ENCODE peak calls at places on chromosomes 6 and 20, in eight cellular contexts. V is body of pancreas, S is IMR-90, Z is ovary, K is gastrocnemius medialis, X is NB4, P is tibial nerve, I is A549. C is an unnamed sample.

GRCh38 chr6:5752282-5752681 is 254.4 kb downstream of the NRN1 start:
- DNase-seq in K (peak), S (peak), V (no peak), I (no peak), P (no peak), Z (no peak), X (peak), C (no peak)

GRCh38 chr6:137353346-137353745 is 134.2 kb upstream of the IFNGR1 start:
- DNase-seq in P (no peak), V (no peak), X (no peak), S (no peak), K (no peak), Z (no peak), I (no peak), C (no peak)

GRCh38 chr6:139250296-139251274 is 41.2 kb downstream of the TXLNB start:
- DNase-seq in P (peak), I (peak), S (peak), Z (peak), X (peak), V (peak), K (peak), C (peak)

GRCh38 chr20:44720617-44720993 is 5.4 kb downstream of the CCN5 start:
- DNase-seq in P (no peak), K (no peak), S (peak), I (peak), V (no peak), Z (no peak), X (no peak), C (no peak)

GRCh38 chr6:34834789-34835518 is 43.1 kb downstream of the BLTP3A start:
- DNase-seq in V (no peak), I (peak), Z (no peak), X (peak), S (peak), P (peak), K (peak), C (no peak)

GRCh38 chr20:63202811-63203526 is 13.0 kb downstream of the YTHDF1 start:
- DNase-seq in P (no peak), Z (no peak), X (no peak), I (no peak), K (no peak), V (no peak), S (no peak), C (no peak)

GRCh38 chr6:120230008-120230407 is 880.4 kb upstream of the MAN1A1 start:
- DNase-seq in S (no peak), I (no peak), X (no peak), Z (no peak), V (no peak), P (no peak), K (no peak), C (no peak)

GRCh38 chr20:50256577-50256976 is 65.9 kb downstream of the CEBPB start:
- DNase-seq in X (peak), V (no peak), P (no peak), I (no peak), K (no peak), S (peak), Z (no peak), C (no peak)

GRCh38 chr6:85006362-85006761 is 242.0 kb upstream of the TBX18 start:
- DNase-seq in X (no peak), P (no peak), V (no peak), I (no peak), K (no peak), S (no peak), Z (no peak), C (no peak)

GRCh38 chr6:141288947-141289346 is 843.8 kb upstream of the GJE1 start:
- DNase-seq in Z (no peak), S (no peak), P (no peak), V (no peak), X (no peak), K (no peak), I (no peak), C (no peak)

GRCh38 chr20:58753267-58753928 is 60.8 kb downstream of the NPEPL1 start:
- DNase-seq in V (no peak), Z (no peak), S (no peak), I (no peak), X (no peak), P (no peak), K (no peak), C (no peak)

GRCh38 chr20:43988451-43988850 is 73.8 kb downstream of the TOX2 start:
- DNase-seq in S (peak), I (no peak), V (no peak), K (no peak), Z (no peak), P (no peak), X (no peak), C (no peak)

GRCh38 chr6:1609662-1610496 is at the start of gene FOXC1:
- DNase-seq in S (peak), P (peak), I (peak), Z (peak), K (peak), X (peak), V (peak), C (peak)

GRCh38 chr6:79718509-79719247 is 87.5 kb downstream of the SH3BGRL2 start:
- DNase-seq in X (no peak), S (peak), I (no peak), P (no peak), V (no peak), Z (no peak), K (no peak), C (no peak)

GRCh38 chr6:259901-260508 is 32.3 kb upstream of the DUSP22 start:
- DNase-seq in X (no peak), P (no peak), I (no peak), Z (no peak), S (no peak), V (no peak), K (no peak), C (no peak)

GRCh38 chr6:151475653-151476523 is 17.9 kb upstream of the CCDC170 start:
- DNase-seq in X (peak), V (peak), I (peak), P (peak), S (peak), Z (no peak), K (no peak), C (peak)

GRCh38 chr6:30750379-30750668 is 6.0 kb upstream of the IER3 start:
- DNase-seq in P (no peak), K (no peak), Z (no peak), S (no peak), V (no peak), X (no peak), I (no peak), C (no peak)

GRCh38 chr6:48067148-48067709 is 43.8 kb downstream of the PTCHD4 start:
- DNase-seq in V (no peak), K (no peak), X (no peak), Z (no peak), S (no peak), I (no peak), P (no peak), C (no peak)

GRCh38 chr20:2909953-2910352 is 36.7 kb downstream of the PTPRA start:
- DNase-seq in I (no peak), V (no peak), X (no peak), S (no peak), K (no peak), Z (no peak), P (no peak), C (no peak)
- H3K4me3 ChIP-seq in I (no peak), V (no peak), X (no peak), S (no peak), K (no peak), Z (no peak), P (no peak), C (no peak)

GRCh38 chr6:31971993-31972708 is at the start of gene DXO:
- DNase-seq in V (peak), P (peak), S (peak), Z (peak), X (peak), K (peak), I (peak), C (peak)
- TF ChIP-seq POLR2A in V (peak), P (peak), S (peak), Z (peak), X (peak), K (peak), I (no peak), C (peak)

GRCh38 chr6:7295916-7296315 is 17.1 kb downstream of the SSR1 start:
- DNase-seq in Z (no peak), I (no peak), V (no peak), K (no peak), X (no peak), S (no peak), P (no peak), C (no peak)
- H3K4me3 ChIP-seq in Z (no peak), I (no peak), V (no peak), K (no peak), X (no peak), S (no peak), P (no peak), C (no peak)

GRCh38 chr6:32971581-32972352 is 3.4 kb downstream of the BRD2 start:
- DNase-seq in Z (peak), P (peak), V (peak), K (peak), S (peak), X (peak), I (peak), C (peak)
- TF ChIP-seq POLR2A in Z (peak), P (peak), V (peak), K (peak), S (peak), X (peak), I (peak), C (peak)

GRCh38 chr6:111129003-111129402 is 41.7 kb downstream of the SLC16A10 start:
- DNase-seq in V (peak), I (no peak), P (no peak), X (no peak), K (peak), Z (peak), S (no peak), C (peak)
- H3K4me3 ChIP-seq in V (no peak), I (no peak), P (no peak), X (no peak), K (no peak), Z (no peak), S (no peak), C (no peak)

GRCh38 chr6:29663300-29664039 is 6.6 kb downstream of the MOG start:
- DNase-seq in Z (no peak), P (no peak), I (no peak), S (no peak), X (no peak), V (no peak), K (no peak), C (no peak)
- TF ChIP-seq POLR2A in Z (no peak), P (no peak), I (no peak), S (no peak), X (no peak), V (no peak), K (no peak), C (no peak)

C was measured in heart left ventricle.